ENCODE peak calls at places on chromosomes 1 and 21, in ten cellular contexts. E, V, R, C, L, A, O, X, Z and H are unnamed samples.

GRCh38 chr1:208158640-208159541 is 85.3 kb downstream of the PLXNA2 start:
- DNase-seq in E (peak), V (no peak), R (no peak), C (no peak), L (no peak), A (no peak), O (no peak), X (no peak), Z (no peak), H (no peak)

GRCh38 chr21:44836666-44837471 is 19.0 kb upstream of the SUMO3 start:
- DNase-seq in E (no peak), V (peak), R (peak), C (peak), L (no peak), A (peak), O (no peak), X (peak), Z (no peak), H (peak)

GRCh38 chr1:2840036-2840809 is 38.7 kb upstream of the TTC34 start:
- DNase-seq in E (no peak), V (no peak), R (no peak), C (no peak), L (no peak), A (no peak), O (no peak), X (no peak), Z (peak), H (no peak)

GRCh38 chr1:228472655-228473054 is 14.5 kb upstream of the RNF187 start:
- DNase-seq in E (no peak), V (no peak), R (no peak), C (no peak), L (peak), A (no peak), O (peak), X (no peak), Z (no peak), H (no peak)

GRCh38 chr1:44576456-44577150 is 97.7 kb downstream of the TMEM53 start:
- DNase-seq in E (peak), V (no peak), R (no peak), C (no peak), L (no peak), A (no peak), O (no peak), X (no peak), Z (no peak), H (no peak)

GRCh38 chr1:94325379-94326302 is 88.3 kb upstream of the ARHGAP29 start:
- DNase-seq in E (no peak), V (peak), R (peak), C (peak), L (peak), A (no peak), O (peak), X (peak), Z (no peak), H (peak)

GRCh38 chr1:154944422-154945159 is 8.1 kb upstream of the PMVK start:
- DNase-seq in E (no peak), V (no peak), R (no peak), C (no peak), L (no peak), A (no peak), O (no peak), X (no peak), Z (no peak), H (no peak)

GRCh38 chr1:17829579-17829978 is 74.4 kb downstream of the ACTL8 start:
- DNase-seq in E (no peak), V (peak), R (no peak), C (no peak), L (no peak), A (no peak), O (no peak), X (no peak), Z (no peak), H (no peak)

GRCh38 chr1:162587761-162588260 is 26.3 kb downstream of the UAP1 start:
- DNase-seq in E (no peak), V (no peak), R (no peak), C (no peak), L (no peak), A (no peak), O (no peak), X (no peak), Z (no peak), H (no peak)

GRCh38 chr1:107254306-107254705 is 113.5 kb downstream of the NTNG1 start:
- DNase-seq in E (peak), V (no peak), R (no peak), C (no peak), L (no peak), A (peak), O (no peak), X (no peak), Z (no peak), H (no peak)

GRCh38 chr1:245549981-245550701 is 395.4 kb downstream of the KIF26B start:
- DNase-seq in E (peak), V (no peak), R (no peak), C (no peak), L (no peak), A (no peak), O (no peak), X (no peak), Z (no peak), H (no peak)

GRCh38 chr1:15304708-15305326 is 57.8 kb downstream of the FHAD1 start:
- DNase-seq in E (peak), V (peak), R (peak), C (peak), L (no peak), A (peak), O (no peak), X (peak), Z (peak), H (no peak)

GRCh38 chr1:155940531-155940992 is 876 bp upstream of the RXFP4 start:
- DNase-seq in E (no peak), V (peak), R (peak), C (peak), L (no peak), A (peak), O (peak), X (peak), Z (no peak), H (no peak)

GRCh38 chr1:73331726-73332125 is 866.2 kb downstream of the LRRIQ3 start:
- DNase-seq in E (no peak), V (no peak), R (no peak), C (no peak), L (no peak), A (no peak), O (no peak), X (no peak), Z (no peak), H (no peak)

GRCh38 chr1:16719571-16720402 is 20.5 kb upstream of the RNU1-4 start:
- DNase-seq in E (no peak), V (no peak), R (no peak), C (peak), L (no peak), A (no peak), O (no peak), X (no peak), Z (no peak), H (no peak)

GRCh38 chr1:18849252-18849651 is 10.2 kb downstream of the TAS1R2 start:
- DNase-seq in E (no peak), V (no peak), R (no peak), C (no peak), L (no peak), A (no peak), O (no peak), X (no peak), Z (no peak), H (no peak)

GRCh38 chr1:206905295-206906164 is 8.3 kb downstream of the IL24 start:
- DNase-seq in E (no peak), V (no peak), R (peak), C (peak), L (peak), A (no peak), O (peak), X (peak), Z (no peak), H (peak)

GRCh38 chr1:37479255-37480124 is 5.1 kb downstream of the ZC3H12A start:
- DNase-seq in E (no peak), V (peak), R (peak), C (peak), L (peak), A (no peak), O (peak), X (peak), Z (peak), H (peak)

GRCh38 chr21:38314534-38314933 is 57.7 kb downstream of the KCNJ15 start:
- DNase-seq in E (no peak), V (no peak), R (no peak), C (no peak), L (no peak), A (no peak), O (no peak), X (no peak), Z (no peak), H (no peak)

GRCh38 chr1:35452086-35452485 is 105.1 kb downstream of the KIAA0319L start:
- DNase-seq in E (no peak), V (peak), R (peak), C (no peak), L (no peak), A (peak), O (no peak), X (no peak), Z (peak), H (no peak)

GRCh38 chr1:152013664-152014237 is 20.1 kb upstream of the S100A10 start:
- DNase-seq in E (peak), V (no peak), R (no peak), C (peak), L (no peak), A (peak), O (peak), X (peak), Z (peak), H (no peak)

GRCh38 chr1:21126324-21126723 is 50.4 kb downstream of the EIF4G3 start:
- DNase-seq in E (no peak), V (no peak), R (peak), C (peak), L (no peak), A (no peak), O (no peak), X (no peak), Z (no peak), H (no peak)

GRCh38 chr1:39901486-39902120 is at the start of gene MYCL:
- DNase-seq in E (peak), V (peak), R (peak), C (peak), L (peak), A (peak), O (peak), X (peak), Z (peak), H (no peak)

GRCh38 chr1:159892944-159893343 is 7.0 kb downstream of the CFAP45 start:
- DNase-seq in E (no peak), V (no peak), R (no peak), C (peak), L (no peak), A (no peak), O (no peak), X (peak), Z (no peak), H (no peak)

GRCh38 chr1:232575524-232576040 is 54.4 kb downstream of the SIPA1L2 start:
- DNase-seq in E (no peak), V (no peak), R (no peak), C (peak), L (no peak), A (no peak), O (peak), X (no peak), Z (no peak), H (no peak)
- H3K27ac ChIP-seq in E (no peak), V (peak), R (no peak), C (peak), L (no peak), A (no peak), O (no peak), X (no peak), Z (peak), H (peak)

DNA sequence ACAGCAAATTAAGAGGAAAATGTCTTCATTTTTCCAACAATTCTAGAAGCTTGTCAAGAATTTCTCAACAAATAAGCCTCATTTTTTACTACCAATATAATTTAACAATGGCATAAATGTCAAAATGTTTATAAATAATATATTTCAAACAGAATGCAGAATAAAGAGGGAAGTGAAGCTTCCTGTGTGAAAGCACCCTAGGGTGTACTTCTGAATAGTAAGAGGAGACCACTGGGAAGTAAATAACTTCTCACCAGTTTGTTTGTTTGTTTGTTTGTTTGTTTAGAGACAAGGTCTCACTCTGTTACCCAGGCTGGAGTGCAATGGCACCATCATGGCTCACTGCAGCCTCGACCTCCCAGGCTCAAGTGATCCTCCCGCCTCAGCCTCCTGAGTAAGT is 244.3 kb downstream of the SLC45A1 start:
- DNase-seq in E (no peak), V (no peak), R (no peak), C (no peak), L (no peak), A (no peak), O (no peak), X (no peak), Z (no peak), H (no peak)
- H3K27ac ChIP-seq in E (peak), V (no peak), R (no peak), C (no peak), L (no peak), A (peak), O (no peak), X (no peak), Z (no peak), H (no peak)

GRCh38 chr1:38840281-38840680 is 19.3 kb downstream of the RRAGC start:
- DNase-seq in E (no peak), V (no peak), R (no peak), C (no peak), L (no peak), A (no peak), O (no peak), X (no peak), Z (no peak), H (no peak)
- H3K27ac ChIP-seq in E (no peak), V (no peak), R (no peak), C (no peak), L (no peak), A (no peak), O (no peak), X (no peak), Z (no peak), H (no peak)

DNA sequence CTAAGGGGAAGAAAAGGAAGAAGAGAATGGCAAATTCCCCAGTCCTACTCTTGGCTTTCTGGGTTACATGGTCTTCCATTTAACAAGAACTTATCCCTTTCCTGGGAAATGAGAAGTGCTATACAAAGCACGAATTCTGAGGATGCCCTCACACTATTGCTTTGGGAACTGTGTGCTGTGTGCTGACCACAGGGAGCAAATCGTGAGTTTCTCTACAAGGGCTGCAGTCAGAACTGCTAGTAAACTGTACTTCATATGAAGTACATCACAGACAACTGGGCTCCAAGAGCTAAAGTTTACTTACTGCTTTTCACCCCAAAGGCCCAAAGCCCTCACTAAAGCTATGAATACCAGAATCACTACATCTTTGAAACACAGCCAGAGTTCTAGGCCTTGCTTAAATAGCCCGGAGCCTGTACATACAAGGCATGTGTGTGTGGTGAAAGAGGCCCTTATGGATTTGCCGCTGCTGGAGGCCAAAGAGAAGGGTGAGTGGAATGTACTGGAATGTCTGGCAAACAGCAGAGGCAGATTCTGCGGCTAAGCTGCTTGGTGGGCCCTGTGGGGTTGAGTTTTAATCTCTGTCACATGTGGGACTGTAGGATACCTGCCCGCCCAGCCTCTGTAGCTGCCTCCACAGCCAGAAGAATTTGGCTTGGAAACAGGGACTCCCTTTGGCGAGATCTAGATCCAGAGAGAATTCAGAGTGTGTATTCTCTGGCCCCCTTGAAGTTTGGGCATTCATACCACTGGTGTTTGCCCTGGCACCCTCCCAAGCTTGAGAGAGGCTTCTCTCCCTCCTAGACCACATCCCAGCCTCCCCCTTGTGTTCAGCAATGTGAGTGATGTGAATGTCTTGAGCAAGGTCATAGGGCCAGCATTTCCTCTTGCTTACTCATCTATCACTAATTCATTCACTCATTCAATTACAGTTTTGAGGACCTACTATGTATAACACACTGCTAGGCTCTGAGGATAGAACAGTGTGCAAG is 21.9 kb upstream of the TRIM67 start:
- DNase-seq in E (no peak), V (no peak), R (peak), C (peak), L (peak), A (no peak), O (peak), X (peak), Z (no peak), H (peak)
- H3K27ac ChIP-seq in E (no peak), V (no peak), R (no peak), C (peak), L (peak), A (no peak), O (peak), X (peak), Z (no peak), H (no peak)